ENCODE peak calls at places on chromosomes 3 and 15, in eight cellular contexts. Q, T, A, W, V, K, O and B are unnamed samples.

GRCh38 chr15:88894819-88895767 is at the start of gene HAPLN3:
- DNase-seq in Q (peak), O (peak), W (peak), A (peak), T (no peak), K (peak), V (no peak), B (peak)

GRCh38 chr15:67720556-67721175 is 104.6 kb upstream of the SKOR1 start:
- DNase-seq in T (no peak), Q (no peak), O (no peak), K (no peak), W (no peak), V (no peak), A (no peak), B (no peak)

GRCh38 chr3:56930706-56931105 is 129.0 kb upstream of the ARHGEF3 start:
- DNase-seq in Q (no peak), K (peak), W (no peak), V (peak), A (no peak), T (no peak), O (no peak), B (peak)

GRCh38 chr3:185789134-185789533 is 35.7 kb downstream of the IGF2BP2 start:
- DNase-seq in O (no peak), A (no peak), T (no peak), W (no peak), K (no peak), Q (no peak), V (no peak), B (no peak)

GRCh38 chr3:12938258-12938711 is 96.9 kb upstream of the RPL32 start:
- DNase-seq in Q (peak), T (no peak), A (peak), K (no peak), V (peak), O (no peak), W (no peak), B (peak)

GRCh38 chr3:130345487-130346079 is at the start of gene COL6A5:
- DNase-seq in K (no peak), A (no peak), W (no peak), T (no peak), Q (peak), V (peak), O (peak), B (no peak)

GRCh38 chr15:59999558-60000112 is 4.5 kb upstream of the FOXB1 start:
- DNase-seq in O (no peak), W (no peak), T (no peak), Q (no peak), K (no peak), V (no peak), A (no peak), B (no peak)

GRCh38 chr15:72515591-72516389 is 41.7 kb downstream of the ARIH1 start:
- DNase-seq in A (peak), O (no peak), Q (peak), K (peak), T (no peak), W (no peak), V (peak), B (peak)

GRCh38 chr3:59133350-59133749 is 83.5 kb upstream of the CFAP20DC start:
- DNase-seq in Q (no peak), K (no peak), A (no peak), W (no peak), O (no peak), V (peak), T (no peak), B (no peak)

GRCh38 chr3:143016321-143016972 is 15.1 kb downstream of the U2SURP start:
- DNase-seq in W (no peak), K (peak), O (no peak), T (no peak), A (no peak), V (no peak), Q (peak), B (no peak)

GRCh38 chr3:39126532-39127071 is 19.1 kb downstream of the TTC21A start:
- DNase-seq in T (no peak), V (peak), K (peak), O (no peak), W (peak), Q (peak), A (peak), B (peak)

GRCh38 chr15:63984331-63984730 is 62.0 kb downstream of the DAPK2 start:
- DNase-seq in A (no peak), O (no peak), K (no peak), W (no peak), Q (no peak), T (peak), V (no peak), B (no peak)

GRCh38 chr15:56176996-56177395 is 66.7 kb downstream of the RFX7 start:
- DNase-seq in Q (no peak), W (no peak), K (peak), A (no peak), O (no peak), T (no peak), V (no peak), B (peak)

GRCh38 chr3:139564290-139564861 is 24.8 kb upstream of the RBP1 start:
- DNase-seq in V (no peak), Q (peak), W (peak), K (peak), O (no peak), T (no peak), A (peak), B (peak)

GRCh38 chr15:47900731-47901130 is 183.4 kb downstream of the SEMA6D start:
- DNase-seq in Q (no peak), V (no peak), K (no peak), O (no peak), T (no peak), A (no peak), W (no peak), B (no peak)

GRCh38 chr15:28894631-28895030 is 8.9 kb downstream of the APBA2 start:
- DNase-seq in K (no peak), V (no peak), O (no peak), A (no peak), T (no peak), Q (no peak), W (no peak), B (no peak)

GRCh38 chr3:127000792-127001191 is 17.9 kb downstream of the PLXNA1 start:
- DNase-seq in A (no peak), T (no peak), Q (no peak), V (no peak), W (no peak), K (no peak), O (no peak), B (no peak)

GRCh38 chr3:9901967-9902366 is 681 bp upstream of the IL17RE start:
- DNase-seq in W (no peak), O (no peak), T (no peak), V (no peak), A (no peak), K (no peak), Q (no peak), B (no peak)

DNA sequence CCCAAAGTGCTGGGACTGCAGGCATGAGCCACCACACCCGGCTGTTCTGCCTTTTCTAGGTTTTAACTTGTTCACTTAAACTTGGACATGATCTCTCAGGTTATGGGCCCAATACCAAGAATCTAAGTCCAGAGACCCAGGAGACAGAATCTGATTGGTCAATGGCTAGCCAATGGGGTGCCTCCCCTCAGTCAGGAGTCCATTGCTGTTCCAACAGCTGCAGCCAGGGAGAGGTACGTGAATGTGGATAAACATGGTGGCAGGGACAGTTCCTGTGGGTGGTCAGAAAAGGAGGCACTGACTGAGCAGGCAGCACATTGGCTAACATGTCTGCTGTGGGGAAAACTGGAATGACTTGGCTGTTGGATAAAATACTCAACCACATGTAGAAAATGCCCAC is 140.3 kb downstream of the RPLP1 start:
- DNase-seq in Q (no peak), W (no peak), A (no peak), T (no peak), K (no peak), V (no peak), O (no peak), B (no peak)
- TF ChIP-seq CTCF in Q (peak), W (no peak), A (no peak), T (no peak), K (peak), V (no peak), O (no peak), B (no peak)

GRCh38 chr3:193714523-193715137 is 121.6 kb downstream of the OPA1 start:
- DNase-seq in W (no peak), K (no peak), V (no peak), Q (no peak), A (no peak), T (no peak), O (no peak), B (no peak)

GRCh38 chr3:193722566-193722965 is 129.6 kb downstream of the OPA1 start:
- DNase-seq in K (no peak), W (no peak), T (no peak), Q (no peak), O (no peak), V (no peak), A (no peak), B (no peak)

GRCh38 chr3:193719735-193720134 is 126.7 kb downstream of the OPA1 start:
- DNase-seq in W (no peak), Q (no peak), A (no peak), K (no peak), T (no peak), O (no peak), V (no peak), B (no peak)

GRCh38 chr3:193716155-193716554 is 123.1 kb downstream of the OPA1 start:
- DNase-seq in T (no peak), V (no peak), A (no peak), O (no peak), K (no peak), W (no peak), Q (no peak), B (no peak)

DNA sequence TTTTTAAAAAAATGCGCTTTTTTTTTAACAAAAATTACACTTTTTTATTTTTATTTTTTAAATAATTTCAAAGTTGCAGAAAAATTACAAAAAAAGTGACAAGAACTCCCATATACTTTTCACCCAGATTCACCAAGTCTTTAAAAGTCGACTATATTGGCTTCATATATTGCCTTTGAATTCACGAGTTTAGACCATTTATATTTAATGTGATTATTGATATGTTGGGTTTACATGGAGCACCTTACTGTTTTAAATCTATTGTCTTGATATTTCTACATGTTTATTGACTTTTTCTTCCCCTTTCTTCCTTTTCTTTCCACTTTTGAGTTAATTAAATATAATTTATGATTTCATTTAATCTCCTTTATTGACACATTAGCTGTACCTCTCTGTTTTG is 127.2 kb downstream of the OPA1 start:
- DNase-seq in Q (no peak), O (no peak), A (no peak), W (no peak), T (no peak), K (no peak), V (no peak), B (no peak)
- H3K4me3 ChIP-seq in Q (no peak), O (no peak), A (no peak), W (no peak), T (no peak), K (no peak), V (no peak), B (no peak)

GRCh38 chr3:171784937-171785336 is 25.3 kb downstream of the PLD1 start:
- DNase-seq in W (no peak), K (no peak), V (no peak), A (no peak), O (no peak), T (no peak), Q (no peak), B (no peak)
- TF ChIP-seq CTCF in W (no peak), K (no peak), V (no peak), A (no peak), O (no peak), T (no peak), Q (no peak), B (no peak)

GRCh38 chr3:123618768-123619484 is 34.1 kb upstream of the HACD2 start:
- DNase-seq in V (peak), W (no peak), Q (peak), A (peak), K (peak), O (peak), T (peak), B (peak)
- H3K4me3 ChIP-seq in V (no peak), W (no peak), Q (no peak), A (no peak), K (no peak), O (no peak), T (no peak), B (no peak)